ENCODE peak calls at places on chromosome 22, in seven cellular contexts. One of them, this sample, is unnamed.

GRCh38 chr22:29208879-29209623 is 3.4 kb downstream of the EMID1 start:
- DNase-seq in stimulated activated CD8-positive, alpha-beta memory T cell treated with anti-CD3 and anti-CD28 coated beads, Interleukin-15, amount 100 ng/mL, for 48 hours: no peak
- DNase-seq in lung: no peak
- DNase-seq in GM10248: no peak
- DNase-seq in HT-29: no peak
- DNase-seq in T-helper 1 cell: no peak
- DNase-seq in RPMI7951: no peak
- DNase-seq in this sample: no peak

GRCh38 chr22:43147821-43148220 is 3.5 kb upstream of the TSPO start:
- DNase-seq in stimulated activated CD8-positive, alpha-beta memory T cell treated with anti-CD3 and anti-CD28 coated beads, Interleukin-15, amount 100 ng/mL, for 48 hours: no peak
- DNase-seq in lung: no peak
- DNase-seq in GM10248: no peak
- DNase-seq in HT-29: no peak
- DNase-seq in T-helper 1 cell: no peak
- DNase-seq in RPMI7951: no peak
- DNase-seq in this sample: no peak

GRCh38 chr22:21069375-21069774 is 23.6 kb downstream of the LRRC74B start:
- DNase-seq in stimulated activated CD8-positive, alpha-beta memory T cell treated with anti-CD3 and anti-CD28 coated beads, Interleukin-15, amount 100 ng/mL, for 48 hours: no peak
- DNase-seq in lung: no peak
- DNase-seq in GM10248: no peak
- DNase-seq in HT-29: no peak
- DNase-seq in T-helper 1 cell: no peak
- DNase-seq in RPMI7951: no peak
- DNase-seq in this sample: no peak

GRCh38 chr22:49349841-49350381 is 477.8 kb downstream of the BRD1 start:
- DNase-seq in stimulated activated CD8-positive, alpha-beta memory T cell treated with anti-CD3 and anti-CD28 coated beads, Interleukin-15, amount 100 ng/mL, for 48 hours: no peak
- DNase-seq in lung: no peak
- DNase-seq in GM10248: no peak
- DNase-seq in HT-29: no peak
- DNase-seq in T-helper 1 cell: no peak
- DNase-seq in RPMI7951: no peak
- DNase-seq in this sample: no peak

GRCh38 chr22:49022816-49023160 is 804.9 kb downstream of the BRD1 start:
- DNase-seq in stimulated activated CD8-positive, alpha-beta memory T cell treated with anti-CD3 and anti-CD28 coated beads, Interleukin-15, amount 100 ng/mL, for 48 hours: no peak
- DNase-seq in lung: no peak
- DNase-seq in GM10248: no peak
- DNase-seq in HT-29: no peak
- DNase-seq in T-helper 1 cell: no peak
- DNase-seq in RPMI7951: no peak
- DNase-seq in this sample: no peak

GRCh38 chr22:17773606-17774205 is 563 bp downstream of the BID start:
- DNase-seq in stimulated activated CD8-positive, alpha-beta memory T cell treated with anti-CD3 and anti-CD28 coated beads, Interleukin-15, amount 100 ng/mL, for 48 hours: peak
- DNase-seq in lung: no peak
- DNase-seq in GM10248: peak
- DNase-seq in HT-29: peak
- DNase-seq in T-helper 1 cell: peak
- DNase-seq in RPMI7951: peak
- DNase-seq in this sample: no peak

GRCh38 chr22:20672082-20672424 is 101.9 kb upstream of the SERPIND1 start:
- DNase-seq in stimulated activated CD8-positive, alpha-beta memory T cell treated with anti-CD3 and anti-CD28 coated beads, Interleukin-15, amount 100 ng/mL, for 48 hours: no peak
- DNase-seq in lung: no peak
- DNase-seq in GM10248: no peak
- DNase-seq in HT-29: no peak
- DNase-seq in T-helper 1 cell: no peak
- DNase-seq in RPMI7951: no peak
- DNase-seq in this sample: no peak

GRCh38 chr22:20299736-20300136 is 20.1 kb downstream of the DGCR6L start:
- DNase-seq in stimulated activated CD8-positive, alpha-beta memory T cell treated with anti-CD3 and anti-CD28 coated beads, Interleukin-15, amount 100 ng/mL, for 48 hours: no peak
- DNase-seq in lung: no peak
- DNase-seq in GM10248: no peak
- DNase-seq in HT-29: peak
- DNase-seq in T-helper 1 cell: no peak
- DNase-seq in RPMI7951: no peak
- DNase-seq in this sample: no peak

GRCh38 chr22:24370426-24370825 is 57.0 kb upstream of the ADORA2A start:
- DNase-seq in stimulated activated CD8-positive, alpha-beta memory T cell treated with anti-CD3 and anti-CD28 coated beads, Interleukin-15, amount 100 ng/mL, for 48 hours: no peak
- DNase-seq in lung: no peak
- DNase-seq in GM10248: no peak
- DNase-seq in HT-29: no peak
- DNase-seq in T-helper 1 cell: no peak
- DNase-seq in RPMI7951: no peak
- DNase-seq in this sample: no peak

GRCh38 chr22:37309221-37310074 is 27.1 kb downstream of the CYTH4 start:
- DNase-seq in stimulated activated CD8-positive, alpha-beta memory T cell treated with anti-CD3 and anti-CD28 coated beads, Interleukin-15, amount 100 ng/mL, for 48 hours: no peak
- DNase-seq in lung: no peak
- DNase-seq in GM10248: peak
- DNase-seq in HT-29: no peak
- DNase-seq in T-helper 1 cell: no peak
- DNase-seq in RPMI7951: peak
- DNase-seq in this sample: no peak

GRCh38 chr22:30205281-30206115 is 41.1 kb downstream of the LIF start:
- DNase-seq in stimulated activated CD8-positive, alpha-beta memory T cell treated with anti-CD3 and anti-CD28 coated beads, Interleukin-15, amount 100 ng/mL, for 48 hours: no peak
- DNase-seq in lung: no peak
- DNase-seq in GM10248: no peak
- DNase-seq in HT-29: no peak
- DNase-seq in T-helper 1 cell: no peak
- DNase-seq in RPMI7951: peak
- DNase-seq in this sample: no peak

This sample was measured in naive thymus-derived CD8-positive, alpha-beta T cell.